ENCODE peak calls at places on chromosomes 3 and 15, in ten cellular contexts. O, D, Z, L, X, Y, W, J, A and F are unnamed samples.

GRCh38 chr3:37861540-37862051 is at the start of gene CTDSPL:
- DNase-seq in O (no peak), D (peak; percentile 26), Z (no peak), L (no peak), X (peak; percentile 48), Y (peak; percentile 58), W (peak; percentile 28), J (no peak), A (no peak), F (no peak)

GRCh38 chr3:12393894-12394293 is 90.4 kb upstream of the TSEN2 start:
- DNase-seq in O (no peak), D (no peak), Z (no peak), L (no peak), X (no peak), Y (no peak), W (no peak), J (peak; percentile 44), A (no peak), F (no peak)

GRCh38 chr3:152204218-152204617 is 64.5 kb upstream of the MBNL1 start:
- DNase-seq in O (no peak), D (peak; percentile 43), Z (no peak), L (no peak), X (no peak), Y (no peak), W (no peak), J (no peak), A (no peak), F (no peak)

GRCh38 chr3:194879991-194880939 is 194.6 kb downstream of the FAM43A start:
- DNase-seq in O (no peak), D (no peak), Z (no peak), L (peak; percentile 57), X (peak; percentile 78), Y (no peak), W (no peak), J (no peak), A (no peak), F (no peak)

GRCh38 chr3:16427309-16427965 is 86.1 kb downstream of the RFTN1 start:
- DNase-seq in O (no peak), D (no peak), Z (no peak), L (no peak), X (no peak), Y (no peak), W (no peak), J (peak; percentile 73), A (no peak), F (no peak)

GRCh38 chr3:112124901-112125607 is 8.0 kb downstream of the GCSAM start:
- DNase-seq in O (no peak), D (no peak), Z (no peak), L (no peak), X (no peak), Y (no peak), W (no peak), J (no peak), A (no peak), F (no peak)

GRCh38 chr15:28888302-28888894 is 2.6 kb downstream of the APBA2 start:
- DNase-seq in O (no peak), D (no peak), Z (no peak), L (no peak), X (peak; percentile 34), Y (no peak), W (no peak), J (no peak), A (no peak), F (no peak)

GRCh38 chr15:41125950-41126642 is 10.0 kb upstream of the INO80 start:
- DNase-seq in O (no peak), D (peak; percentile 46), Z (no peak), L (no peak), X (no peak), Y (no peak), W (no peak), J (no peak), A (no peak), F (no peak)

GRCh38 chr3:107545680-107546120 is 22.9 kb downstream of the BBX start:
- DNase-seq in O (no peak), D (no peak), Z (no peak), L (no peak), X (no peak), Y (no peak), W (no peak), J (no peak), A (no peak), F (no peak)

GRCh38 chr3:195909294-195909644 is 918 bp upstream of the TNK2 start:
- DNase-seq in O (peak; percentile 22), D (no peak), Z (no peak), L (no peak), X (no peak), Y (no peak), W (no peak), J (no peak), A (no peak), F (no peak)

GRCh38 chr15:68364028-68364659 is 67.8 kb downstream of the ITGA11 start:
- DNase-seq in O (no peak), D (peak; percentile 14), Z (no peak), L (no peak), X (peak; percentile 78), Y (no peak), W (no peak), J (no peak), A (no peak), F (no peak)

GRCh38 chr3:51975857-51976549 is 1.1 kb downstream of the ABHD14A start:
- DNase-seq in O (no peak), D (peak; percentile 23), Z (no peak), L (peak; percentile 78), X (peak; percentile 82), Y (peak; percentile 66), W (peak; percentile 64), J (no peak), A (no peak), F (peak; percentile 80)

GRCh38 chr3:7275396-7275795 is 414.5 kb downstream of the GRM7 start:
- DNase-seq in O (no peak), D (no peak), Z (no peak), L (no peak), X (no peak), Y (no peak), W (no peak), J (no peak), A (no peak), F (no peak)

GRCh38 chr3:56347219-56347871 is 120.9 kb downstream of the ERC2 start:
- DNase-seq in O (peak; percentile 40), D (peak; percentile 28), Z (no peak), L (no peak), X (no peak), Y (peak; percentile 73), W (peak; percentile 69), J (no peak), A (peak; percentile 19), F (no peak)

GRCh38 chr3:63975705-63976104 is 47.6 kb downstream of the PSMD6 start:
- DNase-seq in O (no peak), D (peak; percentile 24), Z (no peak), L (no peak), X (peak; percentile 46), Y (peak; percentile 57), W (no peak), J (no peak), A (no peak), F (no peak)

GRCh38 chr3:100260081-100260684 is 609 bp upstream of the TBC1D23 start:
- DNase-seq in O (no peak), D (no peak), Z (no peak), L (peak; percentile 49), X (peak; percentile 44), Y (peak; percentile 27), W (peak; percentile 46), J (no peak), A (no peak), F (no peak)

GRCh38 chr3:161508852-161509477 is 12.4 kb downstream of the OTOL1 start:
- DNase-seq in O (no peak), D (no peak), Z (no peak), L (no peak), X (no peak), Y (no peak), W (no peak), J (peak; percentile 2), A (no peak), F (no peak)

GRCh38 chr15:62757535-62757934 is 285.0 kb upstream of the TPM1 start:
- DNase-seq in O (no peak), D (no peak), Z (no peak), L (no peak), X (no peak), Y (peak; percentile 16), W (no peak), J (no peak), A (no peak), F (no peak)

GRCh38 chr3:22159004-22159695 is 408.1 kb upstream of the ZNF385D start:
- DNase-seq in O (no peak), D (no peak), Z (no peak), L (no peak), X (no peak), Y (no peak), W (no peak), J (no peak), A (no peak), F (no peak)

GRCh38 chr3:181103605-181104004 is 114.1 kb upstream of the DNAJC19 start:
- DNase-seq in O (no peak), D (peak; percentile 46), Z (no peak), L (no peak), X (no peak), Y (no peak), W (peak; percentile 27), J (peak; percentile 0), A (no peak), F (no peak)

GRCh38 chr3:146818301-146818700 is 213.2 kb upstream of the PLSCR5 start:
- DNase-seq in O (no peak), D (no peak), Z (no peak), L (no peak), X (no peak), Y (no peak), W (no peak), J (no peak), A (no peak), F (no peak)

GRCh38 chr3:12454076-12454807 is 30.0 kb upstream of the TSEN2 start:
- DNase-seq in O (no peak), D (no peak), Z (no peak), L (no peak), X (no peak), Y (no peak), W (no peak), J (no peak), A (no peak), F (no peak)

GRCh38 chr3:111610612-111611054 is 15.5 kb upstream of the ZBED2 start:
- DNase-seq in O (no peak), D (no peak), Z (no peak), L (no peak), X (no peak), Y (no peak), W (no peak), J (no peak), A (no peak), F (no peak)

GRCh38 chr3:72739521-72740466 is 108.5 kb downstream of the SHQ1 start:
- DNase-seq in O (no peak), D (no peak), Z (no peak), L (no peak), X (no peak), Y (no peak), W (no peak), J (no peak), A (no peak), F (no peak)

GRCh38 chr15:71435552-71435951 is 320.3 kb downstream of the THSD4 start:
- DNase-seq in O (no peak), D (no peak), Z (no peak), L (no peak), X (no peak), Y (no peak), W (no peak), J (no peak), A (no peak), F (no peak)

GRCh38 chr15:52228928-52229327 is 37.7 kb upstream of the GNB5 start:
- DNase-seq in O (no peak), D (no peak), Z (no peak), L (peak; percentile 47), X (peak; percentile 26), Y (no peak), W (no peak), J (no peak), A (no peak), F (no peak)

GRCh38 chr3:189941125-189941524 is 179.6 kb downstream of the P3H2 start:
- DNase-seq in O (no peak), D (no peak), Z (no peak), L (no peak), X (no peak), Y (no peak), W (no peak), J (no peak), A (no peak), F (no peak)

GRCh38 chr3:187946031-187946691 is 200.9 kb upstream of the BCL6 start:
- DNase-seq in O (no peak), D (no peak), Z (no peak), L (no peak), X (no peak), Y (no peak), W (no peak), J (no peak), A (no peak), F (no peak)